ENCODE peak calls at places on chromosome 2, in four cellular contexts. R is spleen, Z is heart right ventricle, G is cardiac fibroblast. K is an unnamed sample.

GRCh38 chr2:63681896-63682295 is 93.1 kb downstream of the MDH1 start:
- DNase-seq in R (no peak), Z (no peak), G (no peak), K (no peak)

GRCh38 chr2:3291113-3291512 is 86.5 kb downstream of the EIPR1 start:
- DNase-seq in R (peak; percentile 51), Z (no peak), G (no peak), K (no peak)

GRCh38 chr2:236744316-236745105 is 174.9 kb downstream of the ACKR3 start:
- DNase-seq in R (no peak), Z (no peak), G (peak; percentile 89), K (no peak)

GRCh38 chr2:191434072-191434471 is 188.9 kb downstream of the MYO1B start:
- DNase-seq in R (no peak), Z (no peak), G (no peak), K (no peak)

GRCh38 chr2:112121682-112122254 is 16.4 kb upstream of the FBLN7 start:
- DNase-seq in R (no peak), Z (no peak), G (peak; percentile 79), K (no peak)

GRCh38 chr2:150097891-150098595 is 389.4 kb downstream of the RND3 start:
- DNase-seq in R (no peak), Z (no peak), G (peak; percentile 60), K (no peak)

GRCh38 chr2:187497858-187498463 is 49.9 kb upstream of the CALCRL start:
- DNase-seq in R (no peak), Z (no peak), G (peak; percentile 43), K (no peak)

GRCh38 chr2:160294339-160294803 is 94.3 kb upstream of the ITGB6 start:
- DNase-seq in R (no peak), Z (peak; percentile 66), G (peak; percentile 94), K (no peak)

GRCh38 chr2:183026424-183026823 is 11.8 kb downstream of the NCKAP1 start:
- DNase-seq in R (no peak), Z (no peak), G (no peak), K (no peak)

GRCh38 chr2:105802587-105802986 is 57.9 kb downstream of the NCK2 start:
- DNase-seq in R (peak; percentile 87), Z (no peak), G (peak; percentile 21), K (no peak)

GRCh38 chr2:200189964-200190363 is 116.5 kb upstream of the SPATS2L start:
- DNase-seq in R (no peak), Z (no peak), G (no peak), K (no peak)

GRCh38 chr2:179596018-179596417 is 265.4 kb downstream of the ZNF385B start:
- DNase-seq in R (no peak), Z (no peak), G (peak; percentile 88), K (no peak)

GRCh38 chr2:9110893-9111569 is 95.6 kb upstream of the ASAP2 start:
- DNase-seq in R (no peak), Z (no peak), G (peak; percentile 49), K (no peak)

GRCh38 chr2:187982668-187983067 is 309.0 kb upstream of the GULP1 start:
- DNase-seq in R (no peak), Z (peak; percentile 25), G (peak; percentile 86), K (no peak)

GRCh38 chr2:54553075-54553474 is 96.9 kb downstream of the SPTBN1 start:
- DNase-seq in R (no peak), Z (no peak), G (no peak), K (no peak)

GRCh38 chr2:181894381-181894780 is 2.9 kb downstream of the ITPRID2 start:
- DNase-seq in R (no peak), Z (no peak), G (no peak), K (no peak)

GRCh38 chr2:128692895-128693519 is 374.3 kb upstream of the HS6ST1 start:
- DNase-seq in R (no peak), Z (no peak), G (no peak), K (no peak)

GRCh38 chr2:7940120-7940386 is 741.8 kb upstream of the ID2 start:
- DNase-seq in R (no peak), Z (no peak), G (no peak), K (no peak)

GRCh38 chr2:72116081-72116533 is 31.6 kb downstream of the CYP26B1 start:
- DNase-seq in R (no peak), Z (no peak), G (no peak), K (no peak)

GRCh38 chr2:234483568-234484251 is 13.2 kb downstream of the ARL4C start:
- DNase-seq in R (peak; percentile 85), Z (no peak), G (peak; percentile 13), K (no peak)

GRCh38 chr2:64832926-64833325 is 156.3 kb upstream of the SLC1A4 start:
- DNase-seq in R (no peak), Z (no peak), G (peak; percentile 18), K (no peak)

GRCh38 chr2:64831134-64831976 is 157.8 kb upstream of the SLC1A4 start:
- DNase-seq in R (peak; percentile 92), Z (peak; percentile 82), G (peak; percentile 98), K (peak; percentile 95)

GRCh38 chr2:64836566-64836965 is 152.6 kb upstream of the SLC1A4 start:
- DNase-seq in R (no peak), Z (no peak), G (no peak), K (no peak)

GRCh38 chr2:64829522-64829921 is 159.7 kb upstream of the SLC1A4 start:
- DNase-seq in R (no peak), Z (no peak), G (no peak), K (no peak)

GRCh38 chr2:64831977-64832328 is 157.2 kb upstream of the SLC1A4 start:
- DNase-seq in R (no peak), Z (no peak), G (no peak), K (no peak)
- H3K4me3 ChIP-seq in R (no peak overlapping the region), Z (no peak overlapping the region), G (no peak overlapping the region), K (no peak overlapping the region)

DNA sequence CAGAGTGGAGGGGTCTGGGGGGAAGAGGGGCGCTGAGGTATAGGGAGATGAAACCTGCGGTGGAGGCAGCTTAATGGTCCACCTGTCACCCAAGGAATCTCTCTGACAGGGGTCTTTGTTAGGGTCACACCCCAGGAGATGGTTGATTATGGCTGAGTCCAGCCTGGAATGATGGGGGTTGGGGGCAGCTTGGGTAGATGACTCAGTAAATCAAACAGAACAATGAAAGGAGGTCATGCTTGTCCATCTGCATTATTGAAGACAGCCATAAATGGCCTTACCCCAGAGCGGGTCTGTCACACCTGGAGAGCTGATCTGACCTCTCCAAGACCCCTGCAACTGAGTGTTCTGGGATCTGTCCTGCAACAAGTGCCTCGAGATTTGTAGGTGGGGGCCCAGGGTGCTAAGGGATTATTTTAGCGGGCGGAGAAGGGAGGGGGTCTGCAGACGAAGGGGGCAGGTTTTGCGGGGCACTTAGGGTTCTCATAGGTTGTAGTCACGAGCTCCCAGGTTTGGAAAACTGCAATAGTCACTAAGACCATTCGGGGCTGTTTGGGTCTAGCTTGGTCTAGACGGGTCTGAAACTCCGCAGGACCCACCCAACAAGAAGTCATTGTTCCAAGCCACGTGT is 784 bp upstream of the IGFBP2 start:
- DNase-seq in R (no peak), Z (no peak), G (no peak), K (no peak)
- H3K4me3 ChIP-seq in R (no peak overlapping the region), Z (peak overlapping the region; percentile 57), G (no peak overlapping the region), K (no peak overlapping the region)

DNA sequence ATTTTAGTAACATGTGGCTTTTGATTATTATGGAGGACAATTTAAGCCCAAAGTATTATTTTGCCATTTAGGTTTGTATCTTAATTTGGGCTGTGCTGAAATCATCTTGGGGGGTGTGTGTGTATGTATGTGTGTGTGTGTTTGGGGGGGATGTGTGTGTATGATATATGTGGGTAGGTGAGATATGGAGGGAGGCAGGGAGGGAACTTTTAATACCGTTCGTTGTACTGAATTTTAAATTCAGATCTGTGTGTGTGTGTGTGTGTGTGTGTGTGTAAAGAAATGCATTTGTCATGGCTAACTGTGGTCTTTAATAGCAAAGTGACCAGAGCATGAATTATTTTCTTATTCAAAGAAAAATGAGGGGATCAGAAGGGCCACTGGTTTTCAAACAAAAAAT is 113.7 kb downstream of the LTBP1 start:
- DNase-seq in R (no peak), Z (no peak), G (no peak), K (no peak)
- H3K4me3 ChIP-seq in R (no peak overlapping the region), Z (peak overlapping the region; percentile 14), G (no peak overlapping the region), K (no peak overlapping the region)

DNA sequence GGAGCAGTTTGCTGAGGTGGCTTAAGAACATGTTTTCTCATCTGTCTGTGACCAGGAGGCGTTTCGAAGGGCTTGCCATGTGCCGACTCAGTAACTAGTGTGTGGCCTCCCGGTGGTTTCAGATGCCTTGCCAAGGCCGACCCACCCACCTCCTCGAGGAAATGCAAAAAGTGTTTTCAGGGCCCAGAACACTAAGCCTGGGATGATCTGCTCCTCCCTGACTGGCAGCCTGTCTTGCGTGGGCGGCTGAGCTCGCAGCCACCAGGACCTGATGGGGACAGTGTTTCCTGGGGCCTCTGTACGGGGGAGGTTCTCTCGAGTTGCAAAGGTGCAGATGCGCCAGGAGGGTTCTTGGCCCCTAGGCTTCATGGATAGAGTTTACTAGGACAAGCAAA is 85.2 kb downstream of the GLI2 start:
- DNase-seq in R (peak; percentile 52), Z (peak; percentile 24), G (peak; percentile 44), K (no peak)
- H3K4me3 ChIP-seq in R (no peak overlapping the region), Z (peak overlapping the region; percentile 30), G (no peak overlapping the region), K (no peak overlapping the region)

GRCh38 chr2:240591226-240591625 is 4.7 kb downstream of the CAPN10 start:
- DNase-seq in R (peak; percentile 34), Z (no peak), G (no peak), K (no peak)
- H3K4me3 ChIP-seq in R (no peak overlapping the region), Z (no peak overlapping the region), G (no peak overlapping the region), K (no peak overlapping the region)